ENCODE peak calls at places on chromosome 5, in seven cellular contexts. G is HepG2, V is brain microvascular endothelial cell, C is K562, Z is tibial artery, L is fibroblast of lung, F is HAP-1. J is an unnamed sample.

GRCh38 chr5:128304121-128304520 is 220.6 kb downstream of the SLC12A2 start:
- DNase-seq in G (no peak), V (peak; percentile 87), C (no peak), Z (no peak), L (peak; percentile 90), F (no peak), J (no peak)

GRCh38 chr5:63346451-63346850 is 615.8 kb downstream of the HTR1A start:
- DNase-seq in G (no peak), V (no peak), C (no peak), Z (no peak), L (no peak), F (no peak), J (no peak)

GRCh38 chr5:91651704-91652103 is 268.6 kb upstream of the ARRDC3 start:
- DNase-seq in G (no peak), V (no peak), C (no peak), Z (no peak), L (no peak), F (no peak), J (no peak)

GRCh38 chr5:89236900-89237299 is 353.9 kb upstream of the MEF2C start:
- DNase-seq in G (no peak), V (no peak), C (peak; percentile 11), Z (no peak), L (peak; percentile 65), F (no peak), J (no peak)

GRCh38 chr5:170302729-170303501 is 5.3 kb upstream of the LCP2 start:
- DNase-seq in G (no peak), V (no peak), C (peak; percentile 69), Z (peak; percentile 68), L (no peak), F (no peak), J (peak; percentile 63)

GRCh38 chr5:156406023-156406422 is 79.1 kb downstream of the SGCD start:
- DNase-seq in G (no peak), V (no peak), C (no peak), Z (no peak), L (no peak), F (no peak), J (no peak)

GRCh38 chr5:126716861-126717260 is 60.1 kb upstream of the LMNB1 start:
- DNase-seq in G (no peak), V (no peak), C (no peak), Z (no peak), L (no peak), F (no peak), J (no peak)

GRCh38 chr5:542693-543311 is 18.6 kb upstream of the SLC9A3 start:
- DNase-seq in G (no peak), V (no peak), C (no peak), Z (no peak), L (no peak), F (no peak), J (peak; percentile 11)

GRCh38 chr5:135977375-135977928 is 22.7 kb upstream of the LECT2 start:
- DNase-seq in G (no peak), V (peak; percentile 36), C (peak; percentile 76), Z (peak; percentile 68), L (peak; percentile 65), F (peak; percentile 49), J (peak; percentile 66)

GRCh38 chr5:94505327-94506080 is 112.9 kb downstream of the KIAA0825 start:
- DNase-seq in G (no peak), V (no peak), C (no peak), Z (no peak), L (no peak), F (no peak), J (no peak)

GRCh38 chr5:51734677-51735076 is 351.4 kb downstream of the ISL1 start:
- DNase-seq in G (no peak), V (no peak), C (no peak), Z (no peak), L (no peak), F (no peak), J (no peak)

GRCh38 chr5:43034591-43034968 is 5.5 kb downstream of the ANXA2R start:
- DNase-seq in G (no peak), V (peak; percentile 59), C (no peak), Z (no peak), L (peak; percentile 84), F (no peak), J (no peak)

GRCh38 chr5:110625376-110625999 is 101.0 kb downstream of the TMEM232 start:
- DNase-seq in G (peak; percentile 9), V (no peak), C (no peak), Z (no peak), L (peak; percentile 43), F (peak; percentile 26), J (no peak)

GRCh38 chr5:138354926-138355378 is 2.5 kb downstream of the KDM3B start:
- DNase-seq in G (peak; percentile 67), V (peak; percentile 80), C (peak; percentile 87), Z (no peak), L (peak; percentile 88), F (peak; percentile 66), J (no peak)

GRCh38 chr5:79802404-79802803 is 112.8 kb downstream of the CMYA5 start:
- DNase-seq in G (no peak), V (no peak), C (no peak), Z (no peak), L (no peak), F (no peak), J (no peak)

DNA sequence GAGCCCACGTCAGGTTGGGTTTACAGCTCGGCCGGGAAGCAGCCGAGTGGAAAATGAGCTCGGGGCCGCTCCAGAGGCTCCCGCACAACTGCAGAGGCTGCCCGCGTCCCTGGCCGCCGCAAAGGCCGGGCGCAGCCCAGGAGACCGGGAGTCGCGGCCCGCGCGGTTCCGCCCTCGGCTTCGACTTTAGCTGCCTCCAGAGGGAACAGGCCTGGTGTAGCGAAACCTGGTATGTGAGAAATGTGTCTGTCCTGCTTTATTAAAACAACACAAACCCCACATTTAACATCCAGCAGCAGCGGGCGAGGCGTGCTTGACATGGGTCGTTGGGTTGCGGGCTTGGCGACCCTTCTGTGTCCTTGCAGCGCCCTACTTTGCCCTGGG is 66.2 kb downstream of the FOXD1 start:
- DNase-seq in G (no peak), V (no peak), C (no peak), Z (no peak), L (no peak), F (no peak), J (no peak)
- H3K27me3 ChIP-seq in G (peaks cover 1% of the 10 kb centered on the region), V (no peaks in the 10 kb centered on the region), C (peaks cover 28% of the 10 kb centered on the region), Z (no peaks in the 10 kb centered on the region), L (no peaks in the 10 kb centered on the region), F (no peaks in the 10 kb centered on the region), J (peaks cover 100% of the 10 kb centered on the region)

GRCh38 chr5:33476992-33477391 is 36.2 kb downstream of the TARS1 start:
- DNase-seq in G (no peak), V (peak; percentile 40), C (no peak), Z (no peak), L (peak; percentile 39), F (no peak), J (no peak)
- H3K36me3 ChIP-seq in G (no peaks in the 10 kb centered on the region), V (peaks cover 17% of the 10 kb centered on the region), C (peaks cover 58% of the 10 kb centered on the region), Z (peaks cover 42% of the 10 kb centered on the region), L (no peaks in the 10 kb centered on the region), F (peaks cover 39% of the 10 kb centered on the region), J (peaks cover 60% of the 10 kb centered on the region)

GRCh38 chr5:176880393-176881020 is 18.6 kb downstream of the HK3 start:
- DNase-seq in G (no peak), V (no peak), C (no peak), Z (no peak), L (no peak), F (no peak), J (no peak)
- H3K27me3 ChIP-seq in G (peaks cover 24% of the 10 kb centered on the region), V (peaks cover 26% of the 10 kb centered on the region), C (peaks cover 79% of the 10 kb centered on the region), Z (no peaks in the 10 kb centered on the region), L (peaks cover 25% of the 10 kb centered on the region), F (peaks cover 43% of the 10 kb centered on the region), J (peaks cover 41% of the 10 kb centered on the region)

GRCh38 chr5:117149312-117149711 is 574.7 kb upstream of the SEMA6A start:
- DNase-seq in G (no peak), V (no peak), C (no peak), Z (no peak), L (no peak), F (no peak), J (no peak)
- H3K36me3 ChIP-seq in G (no peaks in the 10 kb centered on the region), V (no peaks in the 10 kb centered on the region), C (no peaks in the 10 kb centered on the region), Z (no peaks in the 10 kb centered on the region), L (no peaks in the 10 kb centered on the region), F (no peaks in the 10 kb centered on the region), J (no peaks in the 10 kb centered on the region)

DNA sequence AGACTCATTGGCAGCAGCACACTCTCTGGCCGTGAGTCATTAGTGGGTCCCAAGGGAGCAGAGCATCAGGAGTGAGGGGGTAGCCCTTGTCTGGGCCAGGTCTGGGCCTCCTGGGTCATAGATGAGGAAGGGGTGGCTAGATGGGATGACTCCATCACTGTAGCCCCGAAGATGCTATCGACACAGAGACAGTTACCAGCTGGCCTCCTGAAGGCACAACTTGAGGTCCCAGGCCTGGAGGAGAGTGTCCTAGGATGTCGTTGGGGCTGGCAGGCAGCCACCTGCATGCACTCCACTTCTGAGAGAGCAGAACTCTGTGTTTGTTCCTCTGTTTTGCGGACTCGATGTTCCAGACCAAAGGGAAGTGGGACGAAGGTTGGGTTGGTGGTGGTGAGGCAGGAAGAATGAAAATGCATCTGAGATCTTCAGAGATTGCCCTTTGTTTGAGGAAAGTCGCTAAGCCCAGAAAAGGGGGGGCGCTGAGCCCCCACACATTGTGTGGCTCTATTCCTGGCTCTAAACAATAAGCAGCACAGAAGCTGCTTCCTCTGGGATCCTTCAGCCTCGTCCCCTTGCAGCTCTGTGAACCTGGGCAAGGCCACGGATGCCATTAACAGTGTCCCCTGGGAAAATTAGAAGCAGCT is 4.7 kb downstream of the BTNL9 start:
- DNase-seq in G (no peak), V (no peak), C (no peak), Z (no peak), L (no peak), F (no peak), J (peak; percentile 53)
- H3K27me3 ChIP-seq in G (no peaks in the 10 kb centered on the region), V (no peaks in the 10 kb centered on the region), C (no peaks in the 10 kb centered on the region), Z (no peaks in the 10 kb centered on the region), L (no peaks in the 10 kb centered on the region), F (peaks cover 39% of the 10 kb centered on the region), J (peaks cover 81% of the 10 kb centered on the region)